ENCODE peak calls at places on chromosome 4, in four cellular contexts. M is heart right ventricle, Y is ovary, S is HCT116. E is an unnamed sample.

GRCh38 chr4:169410839-169411770 is 140.3 kb upstream of the SH3RF1 start:
- DNase-seq in M (peak; percentile 43), Y (no peak), S (no peak), E (peak; percentile 69)

GRCh38 chr4:90357117-90357710 is 230.0 kb downstream of the CCSER1 start:
- DNase-seq in M (no peak), Y (no peak), S (peak; percentile 74), E (no peak)

GRCh38 chr4:89598602-89599001 is 238.4 kb downstream of the SNCA start:
- DNase-seq in M (no peak), Y (no peak), S (peak; percentile 26), E (no peak)

GRCh38 chr4:137641554-137641953 is 109.3 kb upstream of the PCDH18 start:
- DNase-seq in M (no peak), Y (no peak), S (no peak), E (no peak)

GRCh38 chr4:169315530-169316306 is 45.0 kb upstream of the SH3RF1 start:
- DNase-seq in M (no peak), Y (no peak), S (no peak), E (no peak)

GRCh38 chr4:156390599-156391296 is 437.1 kb upstream of the CTSO start:
- DNase-seq in M (no peak), Y (no peak), S (no peak), E (no peak)

GRCh38 chr4:136847881-136848621 is 684.2 kb downstream of the PCDH18 start:
- DNase-seq in M (no peak), Y (no peak), S (no peak), E (no peak)

GRCh38 chr4:3241905-3242304 is 7.1 kb upstream of the MSANTD1 start:
- DNase-seq in M (peak; percentile 43), Y (peak; percentile 69), S (no peak), E (no peak)

GRCh38 chr4:109548655-109549054 is 11.4 kb upstream of the MCUB start:
- DNase-seq in M (peak; percentile 22), Y (no peak), S (no peak), E (no peak)

GRCh38 chr4:185728886-185729285 is 83.1 kb downstream of the SORBS2 start:
- DNase-seq in M (no peak), Y (no peak), S (no peak), E (no peak)

GRCh38 chr4:74964311-74964710 is 31.4 kb downstream of the PARM1 start:
- DNase-seq in M (no peak), Y (no peak), S (no peak), E (no peak)

GRCh38 chr4:74967324-74967723 is 34.4 kb downstream of the PARM1 start:
- DNase-seq in M (no peak), Y (no peak), S (no peak), E (no peak)

GRCh38 chr4:74969507-74970474 is 36.9 kb downstream of the PARM1 start:
- DNase-seq in M (peak; percentile 69), Y (no peak), S (no peak), E (no peak)

GRCh38 chr4:74970577-74970976 is 37.7 kb downstream of the PARM1 start:
- DNase-seq in M (no peak), Y (no peak), S (no peak), E (no peak)

DNA sequence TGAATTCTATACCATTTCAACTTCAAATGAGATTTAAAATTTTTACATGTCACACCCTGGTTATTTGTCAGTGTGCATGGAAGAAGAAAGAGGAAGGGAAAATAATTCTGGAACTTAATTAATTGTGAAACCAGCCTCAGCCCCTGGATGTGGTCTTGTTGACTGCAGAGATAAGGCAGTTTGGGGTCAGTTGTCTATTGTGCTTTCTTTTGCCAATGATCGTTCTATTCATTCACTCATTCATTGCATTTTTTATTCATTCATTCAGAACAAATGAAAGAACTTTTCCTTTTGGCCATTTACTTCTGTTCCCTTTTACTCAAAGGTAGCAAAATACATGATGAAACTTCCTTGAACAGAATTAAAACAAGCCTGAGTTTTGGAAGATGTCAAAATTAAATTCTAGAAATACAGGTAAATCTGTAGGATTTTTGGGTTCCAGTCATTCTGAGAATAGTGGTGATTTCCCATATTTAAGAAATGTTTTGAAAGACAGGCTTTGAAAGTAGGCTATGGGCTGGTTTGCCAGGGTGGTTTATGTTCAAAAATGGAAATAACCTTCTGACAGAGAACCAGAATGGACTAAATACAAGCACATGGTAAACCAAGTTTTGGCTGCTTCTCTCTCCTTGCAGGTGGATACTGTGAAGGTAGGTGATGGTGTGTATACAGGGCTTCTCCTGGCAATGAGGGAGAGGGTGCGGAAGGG is 35.7 kb downstream of the PARM1 start:
- DNase-seq in M (no peak), Y (no peak), S (no peak), E (no peak)
- H3K4me1 ChIP-seq in M (no peaks in the 10 kb centered on the region), Y (no peaks in the 10 kb centered on the region), S (no peaks in the 10 kb centered on the region), E (no peaks in the 10 kb centered on the region)

GRCh38 chr4:99645036-99645435 is 12.6 kb downstream of the C4orf54 start:
- DNase-seq in M (no peak), Y (no peak), S (no peak), E (no peak)

GRCh38 chr4:99642725-99643489 is 14.7 kb downstream of the C4orf54 start:
- DNase-seq in M (peak; percentile 79), Y (peak; percentile 84), S (no peak), E (no peak)

GRCh38 chr4:99648321-99648720 is 9.3 kb downstream of the C4orf54 start:
- DNase-seq in M (no peak), Y (peak; percentile 38), S (no peak), E (no peak)

GRCh38 chr4:99644453-99644852 is 13.2 kb downstream of the C4orf54 start:
- DNase-seq in M (no peak), Y (no peak), S (no peak), E (no peak)

GRCh38 chr4:99645638-99646037 is 12.0 kb downstream of the C4orf54 start:
- DNase-seq in M (no peak), Y (no peak), S (no peak), E (no peak)
- TF ChIP-seq CTCF in M (no peak), Y (no peak), S (no peak), E (no peak)

GRCh38 chr4:56978750-56979303 is at the start of gene POLR2B:
- DNase-seq in M (peak; percentile 96), Y (peak; percentile 93), S (peak; percentile 93), E (peak; percentile 87)
- H3K4me1 ChIP-seq in M (no peaks in the 10 kb centered on the region), Y (peaks cover 20% of the 10 kb centered on the region), S (peaks cover 17% of the 10 kb centered on the region), E (peaks cover 51% of the 10 kb centered on the region)

GRCh38 chr4:10140866-10141759 is 24.5 kb upstream of the WDR1 start:
- DNase-seq in M (no peak), Y (no peak), S (no peak), E (no peak)
- TF ChIP-seq CTCF in M (no peak), Y (no peak), S (peak; percentile 38), E (no peak)

GRCh38 chr4:1291091-1291490 is 1.4 kb downstream of the MAEA start:
- DNase-seq in M (no peak), Y (no peak), S (no peak), E (no peak)
- H3K4me1 ChIP-seq in M (peaks cover 24% of the 10 kb centered on the region), Y (peaks cover 27% of the 10 kb centered on the region), S (peaks cover 29% of the 10 kb centered on the region), E (peaks cover 44% of the 10 kb centered on the region)

DNA sequence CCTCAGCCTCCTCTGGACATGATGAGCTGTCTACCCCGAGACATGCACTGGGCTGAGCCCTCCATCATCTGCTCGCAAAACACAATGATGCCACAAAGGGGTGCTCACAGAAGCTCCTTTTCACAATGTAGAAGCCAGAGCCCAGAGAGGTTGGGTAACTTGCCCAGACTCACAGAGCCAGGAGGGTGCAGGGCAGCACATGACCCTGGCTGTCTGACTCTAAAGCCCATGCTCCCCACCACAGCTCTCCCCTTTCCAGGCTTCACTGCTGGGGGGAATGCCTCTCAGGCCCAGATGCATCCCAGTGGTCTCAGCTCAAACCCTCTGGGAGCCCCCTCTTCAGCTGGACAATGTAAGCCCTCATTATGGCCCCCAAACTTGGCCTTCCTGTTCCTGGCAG is 98.4 kb upstream of the AFAP1 start:
- DNase-seq in M (no peak), Y (no peak), S (no peak), E (no peak)
- TF ChIP-seq CTCF in M (no peak), Y (no peak), S (no peak), E (no peak)